ENCODE peak calls at places on chromosomes 12 and 14, in five cellular contexts. P is K562, Z is GM12878, Q is HepG2, J is SK-N-SH. W is an unnamed sample.

GRCh38 chr12:108104657-108105056 is 24.4 kb upstream of the WSCD2 start:
- DNase-seq in P (no peak), Z (no peak), Q (no peak), J (no peak), W (no peak)

GRCh38 chr12:108117902-108118301 is 11.2 kb upstream of the WSCD2 start:
- DNase-seq in P (no peak), Z (no peak), Q (no peak), J (no peak), W (no peak)

GRCh38 chr12:57461904-57462306 is 2.3 kb downstream of the GLI1 start:
- DNase-seq in P (no peak), Z (no peak), Q (no peak), J (no peak), W (no peak)

GRCh38 chr14:37874429-37875109 is 279.1 kb downstream of the TTC6 start:
- DNase-seq in P (peak; percentile 70), Z (peak; percentile 8), Q (peak; percentile 90), J (peak; percentile 41), W (peak; percentile 57)

GRCh38 chr14:53955671-53956426 is 776 bp downstream of the BMP4 start:
- DNase-seq in P (no peak), Z (no peak), Q (peak; percentile 37), J (no peak), W (no peak)

GRCh38 chr12:75635606-75636444 is 124.4 kb upstream of the KRR1 start:
- DNase-seq in P (no peak), Z (no peak), Q (peak; percentile 97), J (no peak), W (peak; percentile 99)

GRCh38 chr14:38948171-38948570 is 154.9 kb downstream of the SEC23A start:
- DNase-seq in P (no peak), Z (no peak), Q (no peak), J (no peak), W (no peak)

GRCh38 chr14:68312884-68313725 is 479.8 kb downstream of the ZFP36L1 start:
- DNase-seq in P (no peak), Z (peak; percentile 99), Q (no peak), J (no peak), W (no peak)

GRCh38 chr14:81330619-81331122 is 69.5 kb downstream of the STON2 start:
- DNase-seq in P (no peak), Z (no peak), Q (no peak), J (no peak), W (no peak)

GRCh38 chr14:32012062-32012461 is 65.0 kb upstream of the ARHGAP5 start:
- DNase-seq in P (no peak), Z (no peak), Q (no peak), J (no peak), W (no peak)
- TF ChIP-seq ZBTB33 in P (no peak), Z (no peak), Q (no peak), J (no peak), W (no peak)

GRCh38 chr14:92397839-92398564 is 75.0 kb downstream of the SLC24A4 start:
- DNase-seq in P (no peak), Z (no peak), Q (no peak), J (no peak), W (no peak)
- TF ChIP-seq CTCF in P (no peak), Z (no peak), Q (no peak), J (no peak), W (no peak)

DNA sequence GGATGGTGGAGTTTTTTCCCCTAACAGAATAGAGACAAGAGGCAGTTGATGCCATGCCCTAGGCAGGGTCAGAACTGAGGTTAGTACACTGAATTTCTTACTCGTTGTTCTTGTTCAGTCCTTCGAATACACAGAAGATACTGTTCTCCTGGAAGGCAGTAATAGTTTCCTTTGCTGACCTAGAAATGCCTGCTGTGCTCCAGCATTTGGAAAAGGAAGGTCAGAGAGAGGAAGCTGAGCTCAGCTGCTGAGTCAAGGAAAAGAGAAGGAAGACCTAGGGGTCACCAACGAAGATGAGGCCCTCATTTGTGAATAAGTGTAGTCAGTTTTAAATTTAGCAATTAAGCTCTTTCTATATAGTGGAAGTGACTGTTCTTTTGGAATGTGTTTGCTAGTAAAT is 100.1 kb downstream of the CRADD start:
- DNase-seq in P (no peak), Z (no peak), Q (no peak), J (no peak), W (no peak)
- TF ChIP-seq RAD21 in P (no peak), Z (no peak), Q (no peak), J (no peak), W (no peak)

DNA sequence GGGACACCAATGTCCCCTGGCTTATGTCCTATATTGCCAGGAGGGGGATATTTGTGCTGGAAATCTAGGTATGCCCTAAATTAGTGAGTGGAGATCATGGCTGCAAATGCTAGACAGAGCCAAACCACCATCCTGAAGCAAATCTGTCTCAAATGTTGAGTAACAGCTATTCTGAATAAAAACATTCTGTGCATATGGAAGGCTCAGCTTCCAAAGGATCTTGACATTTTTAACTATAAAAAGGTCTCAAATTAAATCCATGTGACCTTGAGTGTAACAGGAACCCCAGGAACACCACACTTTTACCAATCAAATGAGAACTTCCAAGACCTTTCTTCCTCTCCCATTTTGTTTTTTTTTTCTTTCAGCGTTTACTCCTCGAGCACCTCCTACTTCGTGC is 170.7 kb downstream of the PPM1H start:
- DNase-seq in P (no peak), Z (no peak), Q (no peak), J (no peak), W (no peak)
- TF ChIP-seq ZBTB33 in P (no peak), Z (no peak), Q (no peak), J (no peak), W (no peak)

DNA sequence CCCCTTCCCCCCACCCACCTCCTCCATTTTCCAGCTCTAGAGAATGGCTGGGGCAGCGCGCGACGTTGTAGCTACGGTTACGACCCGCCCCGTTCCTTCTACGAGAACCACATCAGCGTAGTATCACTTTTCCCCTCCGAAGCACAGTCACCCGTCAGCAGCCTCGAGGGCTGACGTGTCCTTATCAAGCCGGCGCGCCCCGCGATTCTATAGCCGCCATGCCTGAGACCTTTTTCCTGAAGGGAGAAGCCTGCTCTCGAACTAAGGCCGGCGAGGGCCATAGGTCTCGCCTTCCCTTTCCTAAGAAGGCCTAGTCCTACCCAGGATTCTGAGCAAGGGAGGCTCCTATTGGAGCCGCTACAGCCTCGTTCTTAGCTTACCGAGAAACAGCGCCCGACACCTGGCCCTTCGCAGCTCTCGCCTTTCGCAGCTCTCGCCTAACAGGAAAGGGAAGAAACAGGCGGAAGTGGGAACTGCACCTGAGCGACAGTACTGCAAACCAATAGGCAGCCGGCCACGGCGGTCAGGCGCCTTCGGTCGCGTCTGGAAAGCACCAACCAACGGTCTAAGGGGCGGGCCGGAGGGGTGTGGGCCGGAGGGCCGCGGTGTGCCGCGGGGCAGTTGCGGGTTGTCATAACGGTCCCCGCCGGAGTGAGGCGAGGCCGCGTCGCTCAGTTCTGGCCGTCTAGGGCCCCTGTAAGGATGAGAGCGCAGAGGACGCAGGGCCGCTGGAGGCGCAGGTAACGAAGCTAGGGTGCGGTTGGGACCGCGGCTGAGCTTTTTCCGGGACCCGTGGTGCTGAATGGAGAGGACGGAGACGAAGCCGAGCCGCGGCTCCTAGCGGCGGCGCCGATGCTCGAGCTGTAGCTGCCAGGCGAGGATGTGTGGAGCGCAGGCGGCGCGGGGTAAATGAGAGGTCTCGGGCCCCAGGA is at the start of the genes MGAT2 and RPL36AL:
- DNase-seq in P (peak; percentile 92), Z (peak; percentile 97), Q (peak; percentile 95), J (peak; percentile 99), W (peak; percentile 95)
- TF ChIP-seq CTCF in P (peak; percentile 5), Z (peak; percentile 45), Q (peak; percentile 46), J (peak; percentile 45), W (peak; percentile 26)

GRCh38 chr14:101110729-101111619 is 207.5 kb upstream of the RTL1 start:
- DNase-seq in P (no peak), Z (no peak), Q (no peak), J (peak; percentile 28), W (no peak)
- TF ChIP-seq RAD21 in P (no peak), Z (no peak), Q (no peak), J (no peak), W (no peak)